ENCODE peak calls at places on chromosomes 7 and 10, in five cellular contexts. One of them, this sample, is unnamed.

GRCh38 chr7:2015251-2015871 is 217.4 kb downstream of the MAD1L1 start:
- DNase-seq in A549: no peak
- DNase-seq in ascending aorta: no peak
- DNase-seq in endodermal cell: no peak
- DNase-seq in transverse colon: no peak
- DNase-seq in this sample: no peak

GRCh38 chr7:8284606-8285005 is 22.6 kb upstream of the ICA1 start:
- DNase-seq in A549: no peak
- DNase-seq in ascending aorta: no peak
- DNase-seq in endodermal cell: no peak
- DNase-seq in transverse colon: peak; percentile 64
- DNase-seq in this sample: no peak

GRCh38 chr7:150451097-150451793 is 815 bp downstream of the GIMAP8 start:
- DNase-seq in A549: no peak
- DNase-seq in ascending aorta: no peak
- DNase-seq in endodermal cell: peak; percentile 36
- DNase-seq in transverse colon: peak; percentile 57
- DNase-seq in this sample: no peak

GRCh38 chr10:60606343-60607080 is 171.8 kb upstream of the CDK1 start:
- DNase-seq in A549: no peak
- DNase-seq in ascending aorta: no peak
- DNase-seq in endodermal cell: no peak
- DNase-seq in transverse colon: no peak
- DNase-seq in this sample: no peak

GRCh38 chr7:96772295-96772694 is 62.6 kb upstream of the SEM1 start:
- DNase-seq in A549: no peak
- DNase-seq in ascending aorta: no peak
- DNase-seq in endodermal cell: no peak
- DNase-seq in transverse colon: no peak
- DNase-seq in this sample: no peak

GRCh38 chr7:14501436-14501835 is 401.1 kb downstream of the DGKB start:
- DNase-seq in A549: no peak
- DNase-seq in ascending aorta: no peak
- DNase-seq in endodermal cell: no peak
- DNase-seq in transverse colon: no peak
- DNase-seq in this sample: no peak

GRCh38 chr7:41685684-41686083 is 17.2 kb downstream of the INHBA start:
- DNase-seq in A549: no peak
- DNase-seq in ascending aorta: no peak
- DNase-seq in endodermal cell: no peak
- DNase-seq in transverse colon: no peak
- DNase-seq in this sample: no peak

GRCh38 chr7:45922810-45923209 is 1.7 kb upstream of the IGFBP3 start:
- DNase-seq in A549: no peak
- DNase-seq in ascending aorta: no peak
- DNase-seq in endodermal cell: no peak
- DNase-seq in transverse colon: no peak
- DNase-seq in this sample: no peak

GRCh38 chr10:129971381-129972144 is 7.5 kb upstream of the EBF3 start:
- DNase-seq in A549: peak; percentile 63
- DNase-seq in ascending aorta: no peak
- DNase-seq in endodermal cell: peak; percentile 85
- DNase-seq in transverse colon: peak; percentile 41
- DNase-seq in this sample: no peak

GRCh38 chr7:135253851-135254815 is 20.5 kb downstream of the STRA8 start:
- DNase-seq in A549: peak; percentile 54
- DNase-seq in ascending aorta: peak; percentile 65
- DNase-seq in endodermal cell: no peak
- DNase-seq in transverse colon: peak; percentile 38
- DNase-seq in this sample: peak; percentile 9

GRCh38 chr7:92631067-92631829 is 41.1 kb upstream of the FAM133B start:
- DNase-seq in A549: no peak
- DNase-seq in ascending aorta: no peak
- DNase-seq in endodermal cell: no peak
- DNase-seq in transverse colon: no peak
- DNase-seq in this sample: no peak

GRCh38 chr10:101558206-101558605 is 29.9 kb downstream of the POLL start:
- DNase-seq in A549: no peak
- DNase-seq in ascending aorta: no peak
- DNase-seq in endodermal cell: no peak
- DNase-seq in transverse colon: no peak
- DNase-seq in this sample: no peak

GRCh38 chr7:28996836-28997235 is 38.7 kb upstream of the TRIL start:
- DNase-seq in A549: no peak
- DNase-seq in ascending aorta: no peak
- DNase-seq in endodermal cell: no peak
- DNase-seq in transverse colon: no peak
- DNase-seq in this sample: no peak

DNA sequence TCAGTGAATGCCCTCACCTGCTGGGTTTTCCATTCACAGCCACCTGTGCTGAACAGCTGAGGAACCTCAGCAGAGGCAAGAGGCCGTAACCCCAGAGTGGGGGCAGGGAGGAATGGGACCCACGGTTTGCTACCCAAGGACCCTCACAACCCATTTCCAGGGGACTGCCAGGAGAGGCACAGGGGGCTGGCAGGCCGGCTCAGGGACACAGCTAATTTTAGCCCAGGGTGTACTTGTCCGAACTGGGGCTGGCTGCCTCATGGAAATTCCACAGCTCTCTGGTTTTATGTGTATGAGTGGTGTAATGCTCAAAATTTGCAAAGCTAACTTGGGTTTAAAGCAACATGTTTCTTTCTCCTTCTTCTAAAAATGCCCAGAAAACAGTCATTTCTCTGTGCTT is 42.2 kb downstream of the MINDY4 start:
- DNase-seq in A549: no peak
- DNase-seq in ascending aorta: no peak
- DNase-seq in endodermal cell: no peak
- DNase-seq in transverse colon: no peak
- DNase-seq in this sample: no peak
- H3K4me3 ChIP-seq in A549: no peak overlapping the region
- H3K4me3 ChIP-seq in ascending aorta: no peak overlapping the region
- H3K4me3 ChIP-seq in endodermal cell: no peak overlapping the region
- H3K4me3 ChIP-seq in transverse colon: no peak overlapping the region
- H3K4me3 ChIP-seq in this sample: no peak overlapping the region

GRCh38 chr10:112448903-112449302 is 1.9 kb downstream of the VTI1A start:
- DNase-seq in A549: no peak
- DNase-seq in ascending aorta: no peak
- DNase-seq in endodermal cell: no peak
- DNase-seq in transverse colon: no peak
- DNase-seq in this sample: no peak

GRCh38 chr10:112446055-112446854 is 459 bp downstream of the ZDHHC6 start:
- DNase-seq in A549: peak; percentile 5
- DNase-seq in ascending aorta: no peak
- DNase-seq in endodermal cell: peak; percentile 47
- DNase-seq in transverse colon: peak; percentile 28
- DNase-seq in this sample: no peak

GRCh38 chr10:112442063-112442462 is 4.7 kb downstream of the ZDHHC6 start:
- DNase-seq in A549: no peak
- DNase-seq in ascending aorta: no peak
- DNase-seq in endodermal cell: no peak
- DNase-seq in transverse colon: no peak
- DNase-seq in this sample: no peak

GRCh38 chr10:112441520-112441919 is 5.2 kb downstream of the ZDHHC6 start:
- DNase-seq in A549: no peak
- DNase-seq in ascending aorta: no peak
- DNase-seq in endodermal cell: no peak
- DNase-seq in transverse colon: no peak
- DNase-seq in this sample: no peak

GRCh38 chr10:112446855-112447691 is at the start of the genes VTI1A and ZDHHC6:
- DNase-seq in A549: peak; percentile 68
- DNase-seq in ascending aorta: peak; percentile 24
- DNase-seq in endodermal cell: peak; percentile 94
- DNase-seq in transverse colon: peak; percentile 88
- DNase-seq in this sample: peak; percentile 40
- TF ChIP-seq CTCF in A549: no peak
- TF ChIP-seq CTCF in ascending aorta: peak; percentile 20
- TF ChIP-seq CTCF in endodermal cell: peak; percentile 41
- TF ChIP-seq CTCF in transverse colon: no peak
- TF ChIP-seq CTCF in this sample: peak; percentile 27

GRCh38 chr7:17298840-17299476 is 506 bp downstream of the AHR start:
- DNase-seq in A549: peak; percentile 39
- DNase-seq in ascending aorta: no peak
- DNase-seq in endodermal cell: peak; percentile 86
- DNase-seq in transverse colon: peak; percentile 56
- DNase-seq in this sample: no peak

GRCh38 chr7:17298102-17298839 is at the start of gene AHR:
- DNase-seq in A549: peak; percentile 59
- DNase-seq in ascending aorta: peak; percentile 80
- DNase-seq in endodermal cell: peak; percentile 94
- DNase-seq in transverse colon: peak; percentile 95
- DNase-seq in this sample: peak; percentile 81

GRCh38 chr7:17300012-17300411 is 1.6 kb downstream of the AHR start:
- DNase-seq in A549: no peak
- DNase-seq in ascending aorta: no peak
- DNase-seq in endodermal cell: no peak
- DNase-seq in transverse colon: no peak
- DNase-seq in this sample: no peak

GRCh38 chr7:17301491-17302101 is 3.1 kb downstream of the AHR start:
- DNase-seq in A549: no peak
- DNase-seq in ascending aorta: no peak
- DNase-seq in endodermal cell: no peak
- DNase-seq in transverse colon: peak; percentile 32
- DNase-seq in this sample: no peak

DNA sequence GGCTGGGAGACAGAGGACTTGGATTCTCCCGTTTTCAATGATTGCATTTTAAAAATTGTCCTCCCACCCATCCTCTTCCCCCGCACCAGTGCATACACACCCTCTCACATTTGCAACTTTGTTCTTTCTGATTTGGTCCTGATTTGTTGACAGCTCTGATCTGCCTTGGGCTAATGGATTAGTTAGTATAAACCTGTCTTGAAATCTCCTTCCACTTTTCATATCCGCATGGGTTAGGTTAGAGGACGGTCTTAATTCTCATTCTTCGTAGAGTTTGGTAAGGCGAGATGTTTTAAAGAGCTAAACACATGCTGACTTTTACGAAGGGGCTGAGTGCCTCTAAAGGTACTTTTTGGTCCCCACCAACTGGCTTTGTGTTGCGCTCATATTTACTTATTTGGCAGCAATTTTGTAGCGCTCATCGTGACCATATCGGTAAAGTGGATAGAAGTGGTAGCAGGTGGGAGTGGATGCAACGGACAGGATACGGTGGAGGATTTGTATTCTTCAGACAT is 1.1 kb downstream of the AHR start:
- DNase-seq in A549: no peak
- DNase-seq in ascending aorta: no peak
- DNase-seq in endodermal cell: peak; percentile 48
- DNase-seq in transverse colon: peak; percentile 8
- DNase-seq in this sample: no peak
- H3K4me3 ChIP-seq in A549: peak overlapping the region; percentile 84
- H3K4me3 ChIP-seq in ascending aorta: peak overlapping the region; percentile 99
- H3K4me3 ChIP-seq in endodermal cell: peak overlapping the region; percentile 81
- H3K4me3 ChIP-seq in transverse colon: peak overlapping the region; percentile 82
- H3K4me3 ChIP-seq in this sample: peak overlapping the region; percentile 75

GRCh38 chr10:79289801-79290200 is 57.5 kb upstream of the PPIF start:
- DNase-seq in A549: no peak
- DNase-seq in ascending aorta: no peak
- DNase-seq in endodermal cell: no peak
- DNase-seq in transverse colon: peak; percentile 49
- DNase-seq in this sample: no peak

GRCh38 chr10:79295593-79295992 is 51.7 kb upstream of the PPIF start:
- DNase-seq in A549: no peak
- DNase-seq in ascending aorta: no peak
- DNase-seq in endodermal cell: no peak
- DNase-seq in transverse colon: peak; percentile 36
- DNase-seq in this sample: no peak

GRCh38 chr10:79292026-79292425 is 55.2 kb upstream of the PPIF start:
- DNase-seq in A549: no peak
- DNase-seq in ascending aorta: no peak
- DNase-seq in endodermal cell: no peak
- DNase-seq in transverse colon: no peak
- DNase-seq in this sample: no peak

GRCh38 chr10:79293841-79294705 is 53.2 kb upstream of the PPIF start:
- DNase-seq in A549: no peak
- DNase-seq in ascending aorta: peak; percentile 38
- DNase-seq in endodermal cell: no peak
- DNase-seq in transverse colon: peak; percentile 36
- DNase-seq in this sample: no peak

DNA sequence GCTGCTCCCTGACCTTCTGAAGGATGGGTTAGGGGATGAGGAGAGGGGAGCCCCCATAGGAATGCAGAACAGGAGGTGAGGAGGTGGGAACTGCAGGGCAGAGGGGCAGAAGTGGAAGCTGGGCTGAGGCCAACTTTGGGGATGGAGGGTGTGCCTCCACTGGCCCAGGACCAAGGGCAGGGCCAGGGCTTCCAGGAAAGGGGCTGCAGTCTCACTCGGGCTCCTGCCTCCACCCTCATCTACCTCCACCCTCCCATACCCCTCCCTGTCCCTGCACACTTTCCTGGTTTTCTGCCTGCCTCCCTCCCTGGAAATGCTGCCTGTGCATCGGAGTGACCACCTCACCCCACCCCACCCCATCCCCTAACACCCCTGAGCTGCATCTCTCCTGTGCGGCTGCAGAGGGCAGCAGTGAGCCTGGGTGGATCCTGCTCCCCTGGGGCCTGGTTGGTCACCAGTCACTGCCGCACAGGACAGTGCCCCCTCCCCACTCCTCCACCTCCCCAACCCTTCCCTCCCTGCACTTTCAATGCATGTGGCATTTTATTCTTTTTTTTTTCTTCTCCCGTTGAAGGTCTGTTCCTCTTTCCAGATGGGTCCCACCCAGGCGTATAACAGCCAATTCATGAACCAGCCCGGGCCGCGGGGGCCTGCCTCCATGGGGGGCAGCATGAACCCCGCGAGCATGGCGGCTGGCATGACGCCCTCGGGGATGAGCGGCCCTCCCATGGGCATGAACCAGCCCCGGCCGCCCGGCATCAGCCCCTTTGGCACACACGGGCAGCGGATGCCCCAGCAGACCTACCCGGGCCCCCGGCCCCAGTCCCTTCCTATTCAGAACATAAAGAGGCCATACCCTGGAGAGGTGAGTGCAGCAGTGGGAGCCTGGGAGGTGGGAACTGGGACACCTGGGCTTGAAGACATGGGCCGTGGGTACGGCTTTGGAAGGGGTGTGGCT is 54.2 kb upstream of the PPIF start:
- DNase-seq in A549: peak; percentile 73
- DNase-seq in ascending aorta: no peak
- DNase-seq in endodermal cell: peak; percentile 85
- DNase-seq in transverse colon: no peak
- DNase-seq in this sample: no peak
- TF ChIP-seq CTCF in A549: peak; percentile 44
- TF ChIP-seq CTCF in ascending aorta: no peak
- TF ChIP-seq CTCF in endodermal cell: peak; percentile 74
- TF ChIP-seq CTCF in transverse colon: peak; percentile 39
- TF ChIP-seq CTCF in this sample: peak; percentile 65

GRCh38 chr7:158957921-158958471 is 101.6 kb downstream of the DYNC2I1 start:
- DNase-seq in A549: no peak
- DNase-seq in ascending aorta: no peak
- DNase-seq in endodermal cell: peak; percentile 61
- DNase-seq in transverse colon: peak; percentile 95
- DNase-seq in this sample: no peak
- H3K4me3 ChIP-seq in A549: no peak overlapping the region
- H3K4me3 ChIP-seq in ascending aorta: peak overlapping the region; percentile 12
- H3K4me3 ChIP-seq in endodermal cell: no peak overlapping the region
- H3K4me3 ChIP-seq in transverse colon: no peak overlapping the region
- H3K4me3 ChIP-seq in this sample: peak overlapping the region; percentile 20